ENCODE peak calls at places on chromosome 9, in seven cellular contexts. N is GM12891, S is lower leg skin, T is upper lobe of left lung, U is gastrocnemius medialis, X is IMR-90, J is stomach. O is an unnamed sample.

GRCh38 chr9:87498816-87499454 is 1.3 kb downstream of the DAPK1 start:
- DNase-seq in N (no peak), S (no peak), T (no peak), U (no peak), X (no peak), J (no peak), O (no peak)

GRCh38 chr9:78620764-78621163 is 323.8 kb downstream of the PSAT1 start:
- DNase-seq in N (no peak), S (no peak), T (no peak), U (no peak), X (peak), J (no peak), O (no peak)

GRCh38 chr9:38360880-38361836 is 31.3 kb upstream of the ALDH1B1 start:
- DNase-seq in N (no peak), S (peak), T (no peak), U (no peak), X (no peak), J (no peak), O (no peak)

GRCh38 chr9:17380126-17380861 is 198.6 kb upstream of the SH3GL2 start:
- DNase-seq in N (no peak), S (no peak), T (no peak), U (no peak), X (no peak), J (no peak), O (no peak)

GRCh38 chr9:84860423-84861115 is 191.0 kb downstream of the NTRK2 start:
- DNase-seq in N (no peak), S (no peak), T (no peak), U (no peak), X (no peak), J (no peak), O (no peak)

GRCh38 chr9:81031422-81032029 is 657.8 kb downstream of the TLE1 start:
- DNase-seq in N (no peak), S (no peak), T (no peak), U (no peak), X (peak), J (no peak), O (no peak)

GRCh38 chr9:24436761-24437160 is 108.9 kb downstream of the IZUMO3 start:
- DNase-seq in N (no peak), S (no peak), T (no peak), U (no peak), X (no peak), J (no peak), O (no peak)

GRCh38 chr9:74800226-74800625 is 87.5 kb downstream of the TRPM6 start:
- DNase-seq in N (no peak), S (no peak), T (no peak), U (no peak), X (no peak), J (no peak), O (no peak)

GRCh38 chr9:136045595-136046554 is 49.2 kb downstream of the NACC2 start:
- DNase-seq in N (peak), S (peak), T (peak), U (no peak), X (peak), J (peak), O (peak)

GRCh38 chr9:92763721-92764380 is 782 bp downstream of the BICD2 start:
- DNase-seq in N (peak), S (peak), T (peak), U (no peak), X (no peak), J (no peak), O (peak)

GRCh38 chr9:111843971-111844370 is 49.2 kb upstream of the SHOC1 start:
- DNase-seq in N (no peak), S (no peak), T (no peak), U (no peak), X (no peak), J (no peak), O (no peak)

GRCh38 chr9:115207003-115207837 is 89.3 kb upstream of the TNC start:
- DNase-seq in N (no peak), S (no peak), T (no peak), U (no peak), X (peak), J (no peak), O (no peak)

GRCh38 chr9:112541690-112542089 is 55.1 kb downstream of the KIAA1958 start:
- DNase-seq in N (no peak), S (no peak), T (no peak), U (no peak), X (peak), J (no peak), O (no peak)

GRCh38 chr9:34203275-34204010 is 24.6 kb downstream of the UBAP1 start:
- DNase-seq in N (no peak), S (no peak), T (no peak), U (no peak), X (no peak), J (no peak), O (no peak)

DNA sequence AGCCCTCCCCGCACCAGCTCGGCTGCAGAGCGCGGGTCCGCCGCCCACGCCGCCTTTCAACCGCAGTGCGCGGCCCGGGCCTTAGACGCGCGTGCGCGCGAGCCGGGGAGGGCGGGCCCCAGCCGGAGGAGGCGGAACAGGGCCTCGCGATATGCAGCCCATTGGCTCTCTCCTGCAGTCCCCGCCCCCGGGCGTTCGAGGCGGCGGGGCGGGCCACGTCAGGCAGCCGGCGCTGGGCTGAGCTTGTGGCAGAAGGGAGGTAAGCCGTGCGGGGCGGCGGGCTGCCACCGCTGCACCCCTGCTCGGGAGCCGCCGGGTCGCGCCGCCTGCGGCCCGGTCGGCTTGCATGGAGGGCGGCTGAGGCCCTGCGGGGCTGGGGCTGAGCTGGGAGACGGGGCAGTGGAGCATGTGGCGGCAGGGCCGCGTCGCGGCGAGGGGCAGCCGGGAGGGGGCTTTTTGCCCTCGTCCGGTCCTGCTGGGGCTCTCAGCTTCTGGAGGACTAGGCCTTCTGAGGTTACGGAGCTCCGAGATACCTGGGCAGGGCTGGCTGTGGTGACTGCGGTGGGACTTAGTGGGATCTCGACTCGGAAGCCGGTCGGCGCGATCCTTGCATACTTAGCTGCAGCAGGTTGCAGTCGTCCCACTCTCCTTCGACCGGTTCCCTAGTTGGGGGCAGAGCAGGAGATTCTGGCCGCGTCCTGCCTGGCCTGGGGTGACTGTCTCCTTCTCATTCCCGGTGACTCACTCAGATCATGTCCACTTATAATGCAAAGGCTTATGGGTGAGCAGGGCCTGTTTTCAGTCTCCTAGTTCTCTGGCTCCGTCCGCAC is at the start of gene FOCAD:
- DNase-seq in N (peak), S (peak), T (peak), U (peak), X (peak), J (peak), O (peak)
- TF ChIP-seq POLR2A in N (peak), S (no peak), T (peak), U (peak), X (peak), J (no peak), O (peak)

GRCh38 chr9:129884220-129885017 is 49.2 kb downstream of the USP20 start:
- DNase-seq in N (peak), S (peak), T (peak), U (peak), X (peak), J (peak), O (peak)

GRCh38 chr9:129885018-129885669 is 49.9 kb downstream of the USP20 start:
- DNase-seq in N (no peak), S (peak), T (no peak), U (no peak), X (no peak), J (peak), O (no peak)

GRCh38 chr9:129887210-129888084 is 52.2 kb downstream of the USP20 start:
- DNase-seq in N (no peak), S (no peak), T (no peak), U (no peak), X (peak), J (no peak), O (no peak)

GRCh38 chr9:129886226-129887174 is 51.2 kb downstream of the USP20 start:
- DNase-seq in N (no peak), S (no peak), T (no peak), U (no peak), X (no peak), J (no peak), O (no peak)

GRCh38 chr9:129885670-129886106 is 50.4 kb downstream of the USP20 start:
- DNase-seq in N (no peak), S (peak), T (peak), U (peak), X (peak), J (peak), O (peak)
- TF ChIP-seq POLR2A in N (no peak), S (no peak), T (peak), U (no peak), X (peak), J (no peak), O (peak)

GRCh38 chr9:68672625-68673024 is 32.4 kb upstream of the PIP5K1B start:
- DNase-seq in N (no peak), S (no peak), T (no peak), U (no peak), X (no peak), J (no peak), O (no peak)
- TF ChIP-seq POLR2A in N (no peak), S (no peak), T (no peak), U (no peak), X (no peak), J (no peak), O (no peak)

GRCh38 chr9:22124263-22125011 is 115.3 kb upstream of the CDKN2B start:
- DNase-seq in N (no peak), S (no peak), T (no peak), U (no peak), X (peak), J (peak), O (no peak)
- TF ChIP-seq POLR2A in N (no peak), S (no peak), T (no peak), U (no peak), X (no peak), J (no peak), O (no peak)

DNA sequence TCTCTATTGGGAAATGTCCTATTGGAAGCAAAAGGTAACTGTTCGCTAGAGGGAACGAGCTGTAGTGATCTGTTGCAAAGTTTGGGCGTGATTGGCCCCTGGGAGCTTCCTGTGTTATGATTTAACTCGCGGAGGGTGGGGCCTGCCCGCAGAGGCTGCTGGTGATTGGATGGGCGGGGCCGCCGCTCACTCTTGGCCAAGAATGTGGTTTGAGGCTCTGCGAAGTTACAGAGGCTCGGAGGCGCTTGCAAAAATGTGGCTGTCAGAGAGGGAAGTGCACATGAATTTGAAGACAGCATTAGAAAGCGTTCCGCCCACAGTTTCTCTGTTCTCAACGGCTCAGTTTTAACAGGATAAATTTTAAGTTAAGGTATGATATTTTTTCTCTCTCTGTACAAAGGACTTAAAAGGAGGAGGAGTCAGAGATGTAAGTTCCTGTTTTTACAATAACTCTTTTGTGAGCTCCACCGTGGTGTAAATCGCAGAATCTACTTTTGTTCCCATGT is 46.9 kb downstream of the CNTRL start:
- DNase-seq in N (peak), S (peak), T (peak), U (peak), X (peak), J (peak), O (peak)
- TF ChIP-seq POLR2A in N (peak), S (no peak), T (peak), U (peak), X (no peak), J (no peak), O (peak)

GRCh38 chr9:35616681-35617459 is 1.3 kb downstream of the CD72 start:
- DNase-seq in N (peak), S (peak), T (peak), U (no peak), X (peak), J (peak), O (peak)
- TF ChIP-seq POLR2A in N (peak), S (no peak), T (peak), U (no peak), X (no peak), J (no peak), O (peak)

DNA sequence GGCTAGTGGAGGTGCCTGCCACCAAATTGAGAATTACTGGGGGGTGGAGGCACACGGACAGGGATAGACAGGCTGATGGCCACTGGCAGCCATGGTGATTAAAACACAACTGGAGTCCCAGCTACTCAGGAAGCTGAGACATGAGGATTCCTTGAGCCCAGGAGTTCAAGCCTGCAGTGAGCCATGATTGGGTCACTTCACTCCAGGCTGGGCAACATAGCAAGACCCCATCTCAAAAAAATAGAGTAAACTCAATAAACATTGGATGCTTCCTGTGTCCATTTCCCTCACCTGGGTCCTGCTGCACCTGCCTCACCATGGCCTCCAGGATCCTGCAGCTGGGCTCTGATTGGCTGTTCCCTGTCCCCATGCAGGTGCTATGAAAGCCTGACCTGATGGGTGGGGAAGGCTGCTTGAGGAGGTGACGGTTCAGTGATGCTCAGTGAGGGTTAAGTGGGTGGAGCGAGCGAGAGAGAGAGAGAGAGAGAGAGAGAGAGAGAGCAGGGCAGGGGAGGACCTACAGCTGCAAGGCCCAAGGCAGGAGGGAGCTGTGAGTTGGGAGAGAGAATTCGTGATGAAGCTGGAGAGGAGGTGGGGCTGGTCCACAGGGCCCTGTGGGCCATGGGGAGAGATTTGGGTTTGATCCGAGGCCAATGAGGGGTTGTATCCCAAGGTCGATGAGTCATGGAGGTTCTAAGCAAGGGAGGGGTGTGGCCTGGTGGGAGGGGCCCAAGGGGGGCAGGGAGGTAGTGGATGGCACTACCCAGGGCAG is 36.7 kb upstream of the FUBP3 start:
- DNase-seq in N (no peak), S (no peak), T (no peak), U (no peak), X (no peak), J (no peak), O (no peak)
- TF ChIP-seq POLR2A in N (no peak), S (no peak), T (no peak), U (no peak), X (no peak), J (no peak), O (no peak)

DNA sequence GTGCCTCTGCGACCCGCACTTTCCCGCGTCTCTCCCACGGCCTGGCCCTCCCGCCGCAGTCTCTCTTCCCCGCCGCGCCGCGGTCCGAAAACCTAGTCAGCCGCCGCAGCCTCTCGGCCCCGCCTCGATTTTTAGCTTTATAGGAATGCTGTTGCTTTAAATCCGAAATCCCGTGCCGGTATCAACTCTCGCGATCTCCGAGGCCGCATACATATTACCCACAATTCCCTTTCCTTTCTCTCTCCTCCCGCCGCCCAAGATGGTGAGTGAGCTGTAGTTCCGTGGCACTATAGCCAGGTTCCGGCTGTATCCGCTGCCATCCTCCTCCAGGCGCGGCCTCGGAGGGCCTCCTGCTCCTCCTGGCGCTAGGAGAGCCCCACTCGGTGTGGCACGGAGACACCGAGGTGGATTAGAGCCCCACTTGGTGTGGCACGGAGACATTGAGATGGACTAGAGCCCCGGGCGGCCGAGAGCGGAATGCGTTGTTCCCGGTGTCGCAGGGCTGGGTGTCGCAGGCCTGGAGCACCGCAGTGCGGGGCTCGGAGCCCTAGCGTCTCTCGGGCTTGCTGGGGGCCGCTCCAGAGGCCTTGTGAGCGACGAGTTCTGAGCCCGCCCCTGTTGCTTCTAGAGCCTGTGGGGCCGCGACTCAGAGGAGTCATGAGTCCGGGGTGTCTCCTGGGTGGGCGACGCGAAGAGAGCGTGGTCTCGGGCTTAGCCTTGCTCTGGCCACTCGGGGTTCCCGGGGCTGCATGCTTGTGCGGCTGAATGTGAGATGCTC is at the start of the genes MED22 and RPL7A:
- DNase-seq in N (peak), S (peak), T (peak), U (peak), X (peak), J (peak), O (peak)
- TF ChIP-seq POLR2A in N (peak), S (no peak), T (peak), U (peak), X (peak), J (no peak), O (peak)

GRCh38 chr9:134029248-134030226 is 4.3 kb downstream of the BRD3OS start:
- DNase-seq in N (no peak), S (no peak), T (peak), U (no peak), X (no peak), J (no peak), O (no peak)
- TF ChIP-seq POLR2A in N (no peak), S (no peak), T (no peak), U (no peak), X (no peak), J (no peak), O (no peak)